ENCODE peak calls at places on chromosome 22, in five cellular contexts. One of them, this sample, is unnamed.

GRCh38 chr22:17581631-17582030 is 18.3 kb downstream of the SLC25A18 start:
- DNase-seq in transverse colon: no peak
- DNase-seq in HCT116: no peak
- DNase-seq in HepG2: no peak
- DNase-seq in K562: no peak
- DNase-seq in this sample: no peak

GRCh38 chr22:40665312-40665711 is 14.0 kb upstream of the MCHR1 start:
- DNase-seq in transverse colon: no peak
- DNase-seq in HCT116: no peak
- DNase-seq in HepG2: no peak
- DNase-seq in K562: no peak
- DNase-seq in this sample: no peak

GRCh38 chr22:46726066-46726985 is 11.7 kb downstream of the CERK start:
- DNase-seq in transverse colon: no peak
- DNase-seq in HCT116: no peak
- DNase-seq in HepG2: no peak
- DNase-seq in K562: no peak
- DNase-seq in this sample: no peak

GRCh38 chr22:50233223-50233622 is 11.6 kb downstream of the TUBGCP6 start:
- DNase-seq in transverse colon: no peak
- DNase-seq in HCT116: no peak
- DNase-seq in HepG2: no peak
- DNase-seq in K562: no peak
- DNase-seq in this sample: no peak

GRCh38 chr22:22930571-22931556 is 43.2 kb downstream of the IGLL5 start:
- DNase-seq in transverse colon: no peak
- DNase-seq in HCT116: no peak
- DNase-seq in HepG2: no peak
- DNase-seq in K562: peak
- DNase-seq in this sample: no peak

GRCh38 chr22:48949375-48950149 is 878.1 kb downstream of the BRD1 start:
- DNase-seq in transverse colon: peak
- DNase-seq in HCT116: no peak
- DNase-seq in HepG2: no peak
- DNase-seq in K562: no peak
- DNase-seq in this sample: no peak

GRCh38 chr22:25815561-25815960 is 73.6 kb downstream of the MYO18B start:
- DNase-seq in transverse colon: no peak
- DNase-seq in HCT116: no peak
- DNase-seq in HepG2: no peak
- DNase-seq in K562: no peak
- DNase-seq in this sample: no peak

GRCh38 chr22:29408925-29409324 is 20.6 kb upstream of the AP1B1 start:
- DNase-seq in transverse colon: no peak
- DNase-seq in HCT116: no peak
- DNase-seq in HepG2: no peak
- DNase-seq in K562: no peak
- DNase-seq in this sample: no peak

GRCh38 chr22:45468872-45469572 is 33.7 kb upstream of the FBLN1 start:
- DNase-seq in transverse colon: no peak
- DNase-seq in HCT116: no peak
- DNase-seq in HepG2: no peak
- DNase-seq in K562: no peak
- DNase-seq in this sample: no peak

GRCh38 chr22:50102946-50103345 is 13.1 kb downstream of the MOV10L1 start:
- DNase-seq in transverse colon: no peak
- DNase-seq in HCT116: peak
- DNase-seq in HepG2: peak
- DNase-seq in K562: peak
- DNase-seq in this sample: no peak

GRCh38 chr22:30948930-30949342 is 19.6 kb downstream of the MORC2 start:
- DNase-seq in transverse colon: no peak
- DNase-seq in HCT116: no peak
- DNase-seq in HepG2: no peak
- DNase-seq in K562: no peak
- DNase-seq in this sample: no peak

GRCh38 chr22:32776397-32776796 is 25.1 kb upstream of the TIMP3 start:
- DNase-seq in transverse colon: no peak
- DNase-seq in HCT116: no peak
- DNase-seq in HepG2: no peak
- DNase-seq in K562: no peak
- DNase-seq in this sample: no peak

GRCh38 chr22:19799322-19800190 is 39.0 kb downstream of the TBX1 start:
- DNase-seq in transverse colon: no peak
- DNase-seq in HCT116: no peak
- DNase-seq in HepG2: no peak
- DNase-seq in K562: no peak
- DNase-seq in this sample: no peak

GRCh38 chr22:29912605-29913398 is 29.8 kb downstream of the MTMR3 start:
- DNase-seq in transverse colon: no peak
- DNase-seq in HCT116: no peak
- DNase-seq in HepG2: no peak
- DNase-seq in K562: no peak
- DNase-seq in this sample: no peak

GRCh38 chr22:21657361-21658118 is 8.3 kb upstream of the PPIL2 start:
- DNase-seq in transverse colon: peak
- DNase-seq in HCT116: peak
- DNase-seq in HepG2: peak
- DNase-seq in K562: peak
- DNase-seq in this sample: peak

GRCh38 chr22:23404689-23405365 is 175.3 kb downstream of the IGLL1 start:
- DNase-seq in transverse colon: no peak
- DNase-seq in HCT116: no peak
- DNase-seq in HepG2: peak
- DNase-seq in K562: no peak
- DNase-seq in this sample: no peak

GRCh38 chr22:30802202-30803166 is 107.8 kb downstream of the OSBP2 start:
- DNase-seq in transverse colon: peak
- DNase-seq in HCT116: peak
- DNase-seq in HepG2: peak
- DNase-seq in K562: peak
- DNase-seq in this sample: peak

GRCh38 chr22:43992331-43992821 is 31.7 kb upstream of the PARVB start:
- DNase-seq in transverse colon: no peak
- DNase-seq in HCT116: no peak
- DNase-seq in HepG2: no peak
- DNase-seq in K562: no peak
- DNase-seq in this sample: no peak

GRCh38 chr22:40594924-40595323 is 41.6 kb downstream of the MRTFA start:
- DNase-seq in transverse colon: no peak
- DNase-seq in HCT116: no peak
- DNase-seq in HepG2: peak
- DNase-seq in K562: no peak
- DNase-seq in this sample: no peak

GRCh38 chr22:50114221-50114981 is 24.6 kb downstream of the MOV10L1 start:
- DNase-seq in transverse colon: no peak
- DNase-seq in HCT116: no peak
- DNase-seq in HepG2: no peak
- DNase-seq in K562: no peak
- DNase-seq in this sample: no peak

GRCh38 chr22:28674121-28674563 is 5.5 kb downstream of the TTC28 start:
- DNase-seq in transverse colon: no peak
- DNase-seq in HCT116: no peak
- DNase-seq in HepG2: no peak
- DNase-seq in K562: no peak
- DNase-seq in this sample: peak

GRCh38 chr22:26053737-26054316 is 115.4 kb upstream of the SEZ6L start:
- DNase-seq in transverse colon: no peak
- DNase-seq in HCT116: no peak
- DNase-seq in HepG2: no peak
- DNase-seq in K562: no peak
- DNase-seq in this sample: no peak

GRCh38 chr22:20128902-20129746 is 2.5 kb upstream of the ZDHHC8 start:
- DNase-seq in transverse colon: peak
- DNase-seq in HCT116: no peak
- DNase-seq in HepG2: peak
- DNase-seq in K562: peak
- DNase-seq in this sample: no peak

GRCh38 chr22:24727218-24727851 is 47.2 kb downstream of the PIWIL3 start:
- DNase-seq in transverse colon: no peak
- DNase-seq in HCT116: peak
- DNase-seq in HepG2: peak
- DNase-seq in K562: peak
- DNase-seq in this sample: no peak

GRCh38 chr22:17873804-17874203 is 99.5 kb upstream of the BID start:
- DNase-seq in transverse colon: no peak
- DNase-seq in HCT116: no peak
- DNase-seq in HepG2: no peak
- DNase-seq in K562: no peak
- DNase-seq in this sample: no peak

GRCh38 chr22:23353004-23353403 is 172.7 kb downstream of the BCR start:
- DNase-seq in transverse colon: no peak
- DNase-seq in HCT116: no peak
- DNase-seq in HepG2: no peak
- DNase-seq in K562: no peak
- DNase-seq in this sample: no peak

GRCh38 chr22:19879651-19879995 is 24.9 kb upstream of the GNB1L start:
- DNase-seq in transverse colon: no peak
- DNase-seq in HCT116: no peak
- DNase-seq in HepG2: no peak
- DNase-seq in K562: no peak
- DNase-seq in this sample: no peak

GRCh38 chr22:49517211-49517610 is 310.5 kb downstream of the BRD1 start:
- DNase-seq in transverse colon: no peak
- DNase-seq in HCT116: no peak
- DNase-seq in HepG2: no peak
- DNase-seq in K562: no peak
- DNase-seq in this sample: no peak

GRCh38 chr22:30128511-30128910 is 48.2 kb downstream of the HORMAD2 start:
- DNase-seq in transverse colon: no peak
- DNase-seq in HCT116: no peak
- DNase-seq in HepG2: no peak
- DNase-seq in K562: no peak
- DNase-seq in this sample: no peak

GRCh38 chr22:19807914-19808872 is 46.5 kb downstream of the GNB1L start:
- DNase-seq in transverse colon: no peak
- DNase-seq in HCT116: no peak
- DNase-seq in HepG2: no peak
- DNase-seq in K562: no peak
- DNase-seq in this sample: peak

GRCh38 chr22:35611891-35612576 is 5.1 kb downstream of the MB start:
- DNase-seq in transverse colon: peak
- DNase-seq in HCT116: no peak
- DNase-seq in HepG2: no peak
- DNase-seq in K562: no peak
- DNase-seq in this sample: no peak

GRCh38 chr22:44191036-44191454 is 10.3 kb downstream of the PARVG start:
- DNase-seq in transverse colon: no peak
- DNase-seq in HCT116: no peak
- DNase-seq in HepG2: no peak
- DNase-seq in K562: no peak
- DNase-seq in this sample: no peak

GRCh38 chr22:39144101-39144815 is 8.2 kb downstream of the CBX7 start:
- DNase-seq in transverse colon: peak
- DNase-seq in HCT116: no peak
- DNase-seq in HepG2: no peak
- DNase-seq in K562: no peak
- DNase-seq in this sample: peak

DNA sequence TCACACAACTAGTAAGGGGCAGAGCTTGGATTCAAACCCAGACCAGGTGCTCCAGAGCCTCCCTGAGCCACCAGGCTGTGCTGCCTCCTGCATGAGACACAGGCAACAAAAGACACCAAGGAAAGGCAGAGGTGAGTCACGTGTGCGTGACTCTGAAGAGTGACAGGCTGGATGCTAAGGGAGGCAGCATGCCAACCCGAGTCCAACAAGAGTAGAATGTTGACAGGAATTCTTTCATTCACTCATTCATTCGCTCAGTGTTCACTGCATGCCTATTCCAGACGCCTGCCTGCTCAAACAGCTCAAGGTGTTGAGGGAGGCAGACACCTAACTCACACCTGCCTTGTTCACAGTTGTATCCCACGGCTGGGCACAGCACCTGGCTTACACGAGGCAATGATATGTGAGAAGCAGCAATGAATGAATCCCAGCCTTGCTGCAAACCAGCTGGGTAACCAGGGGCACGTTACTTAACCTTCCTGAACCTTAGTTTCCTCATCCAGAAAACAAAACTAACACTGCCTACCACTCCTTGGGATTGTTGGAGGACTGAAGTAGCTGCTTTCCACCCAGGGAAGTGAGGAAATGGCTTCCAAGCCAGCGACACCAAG is 73.8 kb upstream of the ARFGAP3 start:
- DNase-seq in transverse colon: no peak
- DNase-seq in HCT116: peak
- DNase-seq in HepG2: peak
- DNase-seq in K562: no peak
- DNase-seq in this sample: no peak
- TF ChIP-seq POLR2A in transverse colon: no peak
- TF ChIP-seq POLR2A in HCT116: no peak
- TF ChIP-seq POLR2A in HepG2: no peak
- TF ChIP-seq POLR2A in K562: no peak
- TF ChIP-seq POLR2A in this sample: no peak

GRCh38 chr22:27420817-27421361 is 380.7 kb downstream of the MN1 start:
- DNase-seq in transverse colon: peak
- DNase-seq in HCT116: no peak
- DNase-seq in HepG2: no peak
- DNase-seq in K562: no peak
- DNase-seq in this sample: no peak
- TF ChIP-seq POLR2AphosphoS5 in transverse colon: no peak
- TF ChIP-seq POLR2AphosphoS5 in HCT116: no peak
- TF ChIP-seq POLR2AphosphoS5 in HepG2: no peak
- TF ChIP-seq POLR2AphosphoS5 in K562: no peak
- TF ChIP-seq POLR2AphosphoS5 in this sample: no peak

DNA sequence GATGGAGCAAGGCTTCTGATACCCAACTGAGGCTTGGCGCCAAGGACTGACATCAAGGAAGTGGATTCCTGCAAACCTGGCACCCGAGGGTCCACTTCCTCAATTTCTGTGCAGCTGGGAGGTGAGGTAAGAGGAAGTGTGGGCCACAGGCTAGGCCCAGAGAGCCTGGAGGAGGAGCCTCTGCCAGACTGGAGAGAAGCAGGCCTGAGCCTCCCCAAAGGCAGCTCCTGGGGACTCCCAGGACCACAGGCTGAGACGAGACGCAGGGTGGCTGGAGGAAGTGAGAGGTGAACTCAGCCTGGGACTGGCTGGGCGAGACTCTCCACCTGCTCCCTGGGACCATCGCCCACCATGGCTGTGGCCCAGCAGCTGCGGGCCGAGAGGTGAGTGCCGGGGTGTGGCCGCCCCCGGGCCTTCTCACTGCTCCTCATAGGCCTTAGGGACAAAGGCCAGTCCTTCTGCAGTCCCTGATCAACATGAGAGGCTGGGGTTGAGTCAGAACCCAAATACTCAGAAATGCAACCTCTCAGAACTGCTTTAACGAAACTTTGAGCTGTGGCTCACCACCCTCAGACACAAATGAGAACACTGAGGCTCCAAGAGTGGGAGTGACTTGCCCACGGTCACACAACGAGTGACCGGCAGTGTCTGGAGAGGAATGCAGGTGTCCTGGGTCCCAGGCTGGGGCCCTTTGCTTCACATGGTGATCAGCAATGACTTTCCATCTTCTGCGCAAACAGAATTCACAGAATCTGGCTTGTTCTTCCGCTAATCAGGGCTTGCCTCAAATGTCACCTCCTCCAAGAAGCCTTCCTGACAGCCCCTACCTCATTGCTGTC is at the start of gene NCF4:
- DNase-seq in transverse colon: peak
- DNase-seq in HCT116: no peak
- DNase-seq in HepG2: no peak
- DNase-seq in K562: no peak
- DNase-seq in this sample: peak
- TF ChIP-seq POLR2A in transverse colon: peak
- TF ChIP-seq POLR2A in HCT116: no peak
- TF ChIP-seq POLR2A in HepG2: no peak
- TF ChIP-seq POLR2A in K562: no peak
- TF ChIP-seq POLR2A in this sample: peak

GRCh38 chr22:37019309-37020191 is at the start of the genes MPST and TST:
- DNase-seq in transverse colon: peak
- DNase-seq in HCT116: no peak
- DNase-seq in HepG2: peak
- DNase-seq in K562: peak
- DNase-seq in this sample: peak
- TF ChIP-seq POLR2AphosphoS5 in transverse colon: peak
- TF ChIP-seq POLR2AphosphoS5 in HCT116: peak
- TF ChIP-seq POLR2AphosphoS5 in HepG2: peak
- TF ChIP-seq POLR2AphosphoS5 in K562: peak
- TF ChIP-seq POLR2AphosphoS5 in this sample: no peak